ENCODE peak calls at places on chromosomes 4 and X, in six cellular contexts. C, I, K, G, W and B are unnamed samples.

GRCh38 chr4:7487464-7487863 is 52.7 kb upstream of the PSAPL1 start:
- DNase-seq in C (peak), I (no peak), K (no peak), G (no peak), W (no peak), B (no peak)

GRCh38 chrX:103362504-103362903 is 6.2 kb downstream of the TCEAL9 start:
- DNase-seq in C (no peak), I (no peak), K (peak), G (no peak), W (no peak), B (no peak)

GRCh38 chrX:44431206-44431605 is 87.7 kb upstream of the EFHC2 start:
- DNase-seq in C (no peak), I (no peak), K (peak), G (peak), W (no peak), B (no peak)

GRCh38 chr4:151921371-151921770 is 160.6 kb upstream of the GATB start:
- DNase-seq in C (no peak), I (no peak), K (no peak), G (no peak), W (no peak), B (no peak)

GRCh38 chrX:42096262-42096939 is 173.0 kb upstream of the CASK start:
- DNase-seq in C (no peak), I (peak), K (peak), G (peak), W (peak), B (peak)

GRCh38 chrX:49879656-49880277 is 483 bp downstream of the USP27X start:
- DNase-seq in C (no peak), I (no peak), K (no peak), G (peak), W (no peak), B (no peak)

GRCh38 chrX:7927259-7928167 is at the start of gene PNPLA4:
- DNase-seq in C (peak), I (peak), K (peak), G (peak), W (no peak), B (peak)

GRCh38 chr4:33739886-33740285 is 2504.4 kb downstream of the ARAP2 start:
- DNase-seq in C (no peak), I (no peak), K (no peak), G (no peak), W (no peak), B (no peak)

GRCh38 chr4:126610933-126611332 is 1021.8 kb upstream of the INTU start:
- DNase-seq in C (no peak), I (no peak), K (no peak), G (no peak), W (no peak), B (no peak)

GRCh38 chr4:181289203-181289602 is 954.0 kb upstream of the TENM3 start:
- DNase-seq in C (peak), I (no peak), K (no peak), G (no peak), W (no peak), B (no peak)

GRCh38 chrX:17412692-17413091 is 37.7 kb downstream of the NHS start:
- DNase-seq in C (no peak), I (no peak), K (peak), G (no peak), W (peak), B (no peak)

GRCh38 chr4:536351-536972 is 37.5 kb downstream of the PIGG start:
- DNase-seq in C (no peak), I (no peak), K (no peak), G (peak), W (no peak), B (no peak)

GRCh38 chr4:139514382-139515059 is 41.5 kb downstream of the SETD7 start:
- DNase-seq in C (no peak), I (no peak), K (no peak), G (no peak), W (no peak), B (no peak)

GRCh38 chrX:68832101-68832416 is 3.2 kb downstream of the EFNB1 start:
- DNase-seq in C (peak), I (peak), K (peak), G (peak), W (peak), B (no peak)

GRCh38 chr4:94758141-94758699 is 465 bp downstream of the BMPR1B start:
- DNase-seq in C (peak), I (no peak), K (no peak), G (peak), W (no peak), B (no peak)

GRCh38 chr4:169314906-169315305 is 44.1 kb upstream of the SH3RF1 start:
- DNase-seq in C (no peak), I (peak), K (peak), G (no peak), W (no peak), B (peak)

GRCh38 chr4:16897991-16898827 is at the start of gene LDB2:
- DNase-seq in C (peak), I (peak), K (peak), G (no peak), W (peak), B (peak)

GRCh38 chrX:154750301-154751120 is at the start of gene GAB3:
- DNase-seq in C (peak), I (peak), K (peak), G (no peak), W (no peak), B (no peak)

GRCh38 chr4:127732623-127733199 is 2.5 kb downstream of the SLC25A31 start:
- DNase-seq in C (peak), I (no peak), K (peak), G (peak), W (peak), B (no peak)

GRCh38 chr4:26140150-26140898 is 180.5 kb upstream of the RBPJ start:
- DNase-seq in C (peak), I (no peak), K (peak), G (peak), W (no peak), B (no peak)

GRCh38 chrX:103175944-103176753 is 38.8 kb upstream of the BEX4 start:
- DNase-seq in C (peak), I (no peak), K (peak), G (peak), W (no peak), B (no peak)

GRCh38 chr4:4386736-4387392 is at the start of gene NSG1:
- DNase-seq in C (peak), I (no peak), K (no peak), G (peak), W (no peak), B (no peak)

GRCh38 chrX:147875866-147876596 is 35.7 kb upstream of the FMR1 start:
- DNase-seq in C (no peak), I (no peak), K (no peak), G (no peak), W (no peak), B (peak)

GRCh38 chr4:79823148-79823763 is 249.8 kb downstream of the ANTXR2 start:
- DNase-seq in C (no peak), I (peak), K (peak), G (no peak), W (peak), B (no peak)

GRCh38 chrX:69133561-69134542 is 31.4 kb downstream of the PJA1 start:
- DNase-seq in C (peak), I (no peak), K (peak), G (peak), W (peak), B (peak)

GRCh38 chr4:3270141-3270611 is 21.2 kb downstream of the MSANTD1 start:
- DNase-seq in C (peak), I (peak), K (no peak), G (peak), W (no peak), B (no peak)

GRCh38 chrX:22486326-22486725 is 213.6 kb downstream of the CBLL2 start:
- DNase-seq in C (no peak), I (no peak), K (no peak), G (no peak), W (no peak), B (no peak)

GRCh38 chrX:119552508-119552907 is 12.7 kb downstream of the STEEP1 start:
- DNase-seq in C (no peak), I (no peak), K (peak), G (no peak), W (no peak), B (no peak)

GRCh38 chrX:11470231-11470630 is 177.0 kb downstream of the AMELX start:
- DNase-seq in C (no peak), I (no peak), K (peak), G (peak), W (no peak), B (no peak)

GRCh38 chr4:80202190-80202711 is 4.9 kb downstream of the PRDM8 start:
- DNase-seq in C (peak), I (peak), K (peak), G (peak), W (no peak), B (no peak)

GRCh38 chrX:95889279-95889678 is 795.4 kb upstream of the DIAPH2 start:
- DNase-seq in C (no peak), I (no peak), K (no peak), G (no peak), W (no peak), B (no peak)

GRCh38 chrX:17413228-17413627 is 38.2 kb downstream of the NHS start:
- DNase-seq in C (no peak), I (no peak), K (peak), G (no peak), W (peak), B (peak)

GRCh38 chr4:85607624-85608023 is 132.7 kb downstream of the ARHGAP24 start:
- DNase-seq in C (no peak), I (no peak), K (no peak), G (no peak), W (no peak), B (no peak)

GRCh38 chr4:82797048-82797590 is 1.5 kb downstream of the SCD5 start:
- DNase-seq in C (peak), I (no peak), K (no peak), G (no peak), W (no peak), B (no peak)

GRCh38 chr4:143215873-143216272 is 31.2 kb downstream of the USP38 start:
- DNase-seq in C (no peak), I (no peak), K (no peak), G (no peak), W (no peak), B (no peak)

GRCh38 chr4:168503652-168504362 is 7.0 kb downstream of the PALLD start:
- DNase-seq in C (no peak), I (peak), K (no peak), G (no peak), W (no peak), B (no peak)

GRCh38 chr4:187547281-187547680 is 448.3 kb upstream of the ZFP42 start:
- DNase-seq in C (no peak), I (no peak), K (no peak), G (no peak), W (no peak), B (peak)

GRCh38 chrX:33784548-33784947 is 347.6 kb downstream of the FAM47A start:
- DNase-seq in C (no peak), I (no peak), K (no peak), G (no peak), W (no peak), B (no peak)

GRCh38 chrX:108735680-108736508 is 469 bp downstream of the IRS4 start:
- DNase-seq in C (peak), I (no peak), K (peak), G (peak), W (no peak), B (no peak)

DNA sequence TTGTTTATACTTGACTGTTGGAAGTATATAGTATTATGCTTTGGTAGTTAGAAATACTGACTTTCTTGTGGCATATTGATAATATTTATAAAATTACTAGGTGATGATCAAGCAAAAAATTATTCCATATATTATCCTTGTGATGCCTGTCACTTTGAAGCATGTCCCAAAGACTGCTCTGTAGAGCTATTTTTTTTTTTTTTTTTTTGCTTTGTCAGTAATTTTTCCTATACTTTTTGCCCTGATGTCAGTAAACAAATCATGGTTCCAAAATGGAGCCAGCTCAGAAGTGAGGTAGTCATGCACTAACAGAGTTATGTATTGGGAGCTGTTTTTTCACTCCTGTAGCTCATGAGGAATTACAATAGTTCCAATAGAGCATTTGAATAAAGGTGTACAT is 11.2 kb downstream of the WWC2 start:
- DNase-seq in C (no peak), I (no peak), K (no peak), G (no peak), W (no peak), B (no peak)
- H3K4me3 ChIP-seq in C (no peak), I (no peak), K (no peak), G (no peak), W (no peak), B (no peak)

DNA sequence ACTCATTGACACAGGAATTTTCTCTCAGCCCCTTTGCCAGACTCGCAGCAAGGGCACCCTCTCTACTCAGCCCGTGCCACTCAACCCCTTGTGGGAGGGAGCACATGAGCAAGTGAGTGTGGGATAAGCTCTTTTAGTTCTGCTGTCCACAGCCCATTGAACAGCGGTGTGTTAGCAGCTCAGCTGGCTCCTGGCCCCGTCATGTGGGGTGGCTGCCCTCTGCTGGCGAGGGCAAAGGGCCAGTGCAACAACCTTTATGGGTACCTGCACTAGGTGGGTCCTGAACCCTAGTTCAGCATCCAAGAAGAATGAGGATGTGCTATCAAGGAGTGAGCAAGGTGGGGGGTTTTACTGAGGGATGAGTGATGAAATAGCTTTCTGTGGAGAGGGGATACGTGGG is 85.0 kb upstream of the ZNF81 start:
- DNase-seq in C (peak), I (peak), K (no peak), G (no peak), W (no peak), B (no peak)
- TF ChIP-seq CTCF in C (peak), I (peak), K (no peak), G (peak), W (peak), B (peak)

DNA sequence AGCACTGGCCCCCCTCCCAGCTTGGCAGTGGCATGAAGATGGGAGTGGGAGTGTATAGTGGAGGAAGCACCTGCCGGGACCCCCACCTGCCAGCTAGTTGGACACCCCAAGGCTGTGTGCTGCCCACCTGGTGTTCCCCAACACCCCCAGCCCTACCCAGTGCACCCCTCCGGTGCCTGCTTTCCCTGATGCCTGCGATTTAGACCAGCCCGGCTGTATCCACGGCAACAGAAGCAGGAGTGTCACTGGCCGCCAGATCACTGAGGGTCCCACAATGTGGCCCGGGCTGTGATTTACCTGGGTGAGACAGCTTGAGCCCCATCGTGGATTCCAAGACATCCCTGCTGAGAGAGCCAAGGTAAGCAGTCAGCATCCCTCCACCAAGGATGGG is 533 bp downstream of the GPR173 start:
- DNase-seq in C (peak), I (no peak), K (no peak), G (no peak), W (no peak), B (no peak)
- H3K4me3 ChIP-seq in C (peak), I (peak), K (peak), G (peak), W (peak), B (peak)

DNA sequence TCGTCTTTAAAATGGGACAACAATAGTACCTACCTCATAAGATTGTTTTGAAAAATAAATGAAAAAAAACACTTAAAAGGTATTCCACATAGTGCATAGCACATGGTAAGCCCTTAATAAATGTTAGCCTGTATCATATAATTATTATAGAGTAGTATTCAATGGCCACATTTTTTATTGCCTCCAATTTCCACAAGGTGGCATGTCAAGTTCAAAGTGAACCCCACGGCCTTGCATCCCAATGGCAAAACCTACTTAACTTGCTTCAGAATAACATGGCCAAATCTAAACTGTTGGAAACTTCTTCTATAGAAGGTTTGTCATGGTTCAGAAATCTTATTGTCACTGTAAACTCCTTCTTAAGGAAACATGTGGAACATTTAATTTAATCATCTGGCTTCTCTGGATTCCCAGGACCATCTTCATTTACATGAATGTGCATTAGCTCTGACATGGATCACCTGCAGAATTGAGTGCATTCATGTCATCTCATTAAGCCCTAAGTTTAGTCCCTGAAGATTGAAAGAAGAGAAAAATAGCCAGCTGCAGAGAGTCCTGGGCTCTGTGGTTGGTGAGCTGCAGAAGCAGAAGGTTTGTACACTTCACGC is 60.9 kb downstream of the ANXA3 start:
- DNase-seq in C (no peak), I (peak), K (peak), G (no peak), W (peak), B (no peak)
- TF ChIP-seq CTCF in C (no peak), I (peak), K (peak), G (peak), W (peak), B (peak)

GRCh38 chr4:189092596-189092995 is 848.1 kb upstream of the FRG1 start:
- DNase-seq in C (no peak), I (no peak), K (peak), G (no peak), W (no peak), B (no peak)
- H3K4me3 ChIP-seq in C (no peak), I (no peak), K (peak), G (peak), W (no peak), B (no peak)

DNA sequence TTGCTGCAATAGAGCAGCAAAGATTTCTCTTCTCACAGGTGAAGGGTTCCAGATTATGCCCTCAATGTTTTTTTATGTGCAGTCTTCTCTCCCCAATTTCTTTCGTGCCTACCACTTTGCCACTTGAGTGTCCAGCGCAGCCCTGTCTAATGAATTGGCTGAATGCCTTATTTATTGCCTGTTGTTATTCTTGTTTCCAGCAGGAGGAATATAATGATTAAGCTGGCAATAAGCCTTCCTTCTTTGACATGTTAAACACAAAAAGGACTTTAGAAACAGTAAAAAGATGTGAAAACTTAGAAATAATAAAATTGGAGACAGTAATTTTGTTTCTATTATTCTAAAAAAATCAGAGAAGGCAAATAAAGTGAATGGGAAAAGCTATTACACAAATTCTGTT is 34.6 kb upstream of the FRAS1 start:
- DNase-seq in C (no peak), I (no peak), K (no peak), G (no peak), W (no peak), B (no peak)
- TF ChIP-seq CTCF in C (no peak), I (no peak), K (no peak), G (no peak), W (no peak), B (peak)

GRCh38 chr4:52051615-52052474 is 741 bp downstream of the SPATA18 start:
- DNase-seq in C (peak), I (peak), K (peak), G (peak), W (peak), B (peak)

GRCh38 chr4:52051213-52051614 is at the start of gene SPATA18:
- DNase-seq in C (peak), I (peak), K (no peak), G (peak), W (no peak), B (no peak)

GRCh38 chr4:52054254-52054653 is 3.1 kb downstream of the SPATA18 start:
- DNase-seq in C (no peak), I (no peak), K (no peak), G (no peak), W (no peak), B (no peak)

GRCh38 chr4:52057196-52057595 is 6.1 kb downstream of the SPATA18 start:
- DNase-seq in C (no peak), I (no peak), K (peak), G (no peak), W (no peak), B (no peak)

DNA sequence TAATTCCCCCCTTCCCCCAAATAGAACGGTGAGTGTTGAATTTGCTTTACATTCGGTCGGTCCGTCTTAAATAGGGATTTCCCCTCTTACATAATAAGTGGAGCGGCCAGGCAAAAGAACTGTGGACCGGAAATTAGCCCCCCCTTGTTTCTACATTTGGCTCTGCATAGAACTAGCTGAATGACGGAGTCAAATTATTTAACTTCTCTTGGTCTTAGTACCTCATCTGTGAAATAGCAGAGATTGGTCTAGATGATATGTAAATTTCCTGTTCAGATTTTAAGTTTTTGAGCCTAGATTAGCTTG is 1.3 kb downstream of the SPATA18 start:
- DNase-seq in C (no peak), I (no peak), K (peak), G (no peak), W (no peak), B (no peak)
- H3K4me3 ChIP-seq in C (peak), I (peak), K (peak), G (peak), W (peak), B (peak)

GRCh38 chrX:48806088-48806487 is 4.2 kb downstream of the HDAC6 start:
- DNase-seq in C (no peak), I (no peak), K (no peak), G (no peak), W (no peak), B (no peak)
- TF ChIP-seq CTCF in C (no peak), I (no peak), K (no peak), G (no peak), W (no peak), B (no peak)

GRCh38 chr4:173935622-173936405 is 347.7 kb downstream of the FBXO8 start:
- DNase-seq in C (no peak), I (no peak), K (peak), G (no peak), W (peak), B (no peak)
- H3K4me3 ChIP-seq in C (no peak), I (no peak), K (no peak), G (no peak), W (no peak), B (no peak)